ENCODE peak calls at places on chromosomes 3 and 15, in seven cellular contexts. J, W, L, G, V, N and C are unnamed samples.

GRCh38 chr3:55486857-55487375 is at the start of gene WNT5A:
- DNase-seq in N (no peak), G (peak), V (no peak), W (no peak), J (no peak), L (peak), C (peak)

GRCh38 chr3:14317057-14317553 is 85.3 kb upstream of the SLC6A6 start:
- DNase-seq in N (no peak), W (no peak), G (no peak), V (no peak), L (no peak), J (no peak), C (no peak)

GRCh38 chr3:75144396-75144795 is 519.7 kb upstream of the FRG2C start:
- DNase-seq in L (no peak), G (no peak), W (no peak), V (no peak), N (no peak), J (no peak), C (no peak)

GRCh38 chr3:124601189-124601588 is 129.1 kb upstream of the UMPS start:
- DNase-seq in J (no peak), L (no peak), V (no peak), G (no peak), N (no peak), W (no peak), C (no peak)

GRCh38 chr3:184175981-184176376 is 1.3 kb downstream of the AP2M1 start:
- DNase-seq in W (no peak), L (no peak), G (no peak), V (no peak), J (no peak), N (no peak), C (no peak)

GRCh38 chr15:71708741-71709140 is 101.6 kb upstream of the NR2E3 start:
- DNase-seq in N (no peak), L (peak), V (no peak), W (no peak), G (no peak), J (no peak), C (no peak)

GRCh38 chr3:21562225-21562624 is 188.8 kb downstream of the ZNF385D start:
- DNase-seq in J (no peak), V (no peak), G (no peak), W (no peak), L (no peak), N (no peak), C (no peak)

GRCh38 chr3:98855811-98856400 is 45.6 kb downstream of the DCBLD2 start:
- DNase-seq in N (no peak), J (no peak), G (no peak), W (no peak), L (no peak), V (no peak), C (no peak)

GRCh38 chr3:146542968-146543367 is 1.4 kb downstream of the PLSCR1 start:
- DNase-seq in J (no peak), N (no peak), L (no peak), V (no peak), W (no peak), G (no peak), C (no peak)

GRCh38 chr3:146546366-146546965 is 2.1 kb upstream of the PLSCR1 start:
- DNase-seq in V (no peak), L (no peak), J (no peak), G (no peak), N (no peak), W (no peak), C (no peak)

GRCh38 chr3:146543461-146544012 is 870 bp downstream of the PLSCR1 start:
- DNase-seq in L (no peak), G (peak), J (no peak), V (no peak), W (no peak), N (no peak), C (no peak)

GRCh38 chr3:146544013-146544928 is at the start of gene PLSCR1:
- DNase-seq in G (peak), L (peak), W (peak), V (peak), N (peak), J (peak), C (peak)

DNA sequence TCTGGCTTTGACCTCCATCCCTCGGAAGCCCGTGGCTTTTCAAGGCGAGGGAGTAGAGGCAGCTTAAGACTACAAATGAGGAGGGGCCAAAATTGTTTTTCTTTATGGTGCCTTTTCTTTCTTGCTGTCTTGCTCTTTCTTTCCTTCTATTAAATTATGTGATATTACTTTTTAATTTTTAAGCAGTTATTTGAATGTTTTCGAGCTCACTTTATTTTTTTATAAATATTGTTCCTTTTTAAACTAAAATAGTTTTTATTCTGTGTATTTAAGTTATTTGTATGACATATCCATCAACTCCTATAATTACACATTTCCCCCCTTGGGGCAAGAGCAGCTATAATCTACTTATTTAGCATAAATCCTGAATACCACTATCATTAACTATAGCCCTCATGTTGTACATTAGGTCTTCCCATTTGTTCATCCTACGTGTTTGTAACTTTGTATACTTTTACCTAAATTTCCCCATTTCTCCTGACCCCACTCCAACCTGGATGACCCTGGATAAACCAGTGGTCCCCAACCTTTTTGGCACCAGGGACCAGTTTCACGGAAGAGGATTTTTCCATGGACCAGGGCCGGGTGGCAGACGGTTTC is 622 bp upstream of the PLSCR1 start:
- DNase-seq in W (no peak), N (no peak), J (no peak), L (no peak), G (no peak), V (no peak), C (no peak)
- TF ChIP-seq CTCF in W (no peak), N (no peak), J (no peak), L (no peak), G (no peak), V (no peak), C (no peak)

GRCh38 chr15:64245405-64245804 is 82.6 kb upstream of the PPIB start:
- DNase-seq in V (no peak), W (no peak), L (no peak), G (no peak), N (no peak), J (no peak), C (no peak)

GRCh38 chr15:64247535-64247905 is 84.7 kb upstream of the PPIB start:
- DNase-seq in J (no peak), V (no peak), G (no peak), L (no peak), W (no peak), N (no peak), C (no peak)

GRCh38 chr15:64249406-64249805 is 86.6 kb upstream of the PPIB start:
- DNase-seq in W (no peak), V (no peak), N (no peak), J (no peak), L (no peak), G (no peak), C (no peak)

GRCh38 chr15:64247906-64248541 is 85.2 kb upstream of the PPIB start:
- DNase-seq in V (peak), G (no peak), J (no peak), L (no peak), W (no peak), N (no peak), C (no peak)

DNA sequence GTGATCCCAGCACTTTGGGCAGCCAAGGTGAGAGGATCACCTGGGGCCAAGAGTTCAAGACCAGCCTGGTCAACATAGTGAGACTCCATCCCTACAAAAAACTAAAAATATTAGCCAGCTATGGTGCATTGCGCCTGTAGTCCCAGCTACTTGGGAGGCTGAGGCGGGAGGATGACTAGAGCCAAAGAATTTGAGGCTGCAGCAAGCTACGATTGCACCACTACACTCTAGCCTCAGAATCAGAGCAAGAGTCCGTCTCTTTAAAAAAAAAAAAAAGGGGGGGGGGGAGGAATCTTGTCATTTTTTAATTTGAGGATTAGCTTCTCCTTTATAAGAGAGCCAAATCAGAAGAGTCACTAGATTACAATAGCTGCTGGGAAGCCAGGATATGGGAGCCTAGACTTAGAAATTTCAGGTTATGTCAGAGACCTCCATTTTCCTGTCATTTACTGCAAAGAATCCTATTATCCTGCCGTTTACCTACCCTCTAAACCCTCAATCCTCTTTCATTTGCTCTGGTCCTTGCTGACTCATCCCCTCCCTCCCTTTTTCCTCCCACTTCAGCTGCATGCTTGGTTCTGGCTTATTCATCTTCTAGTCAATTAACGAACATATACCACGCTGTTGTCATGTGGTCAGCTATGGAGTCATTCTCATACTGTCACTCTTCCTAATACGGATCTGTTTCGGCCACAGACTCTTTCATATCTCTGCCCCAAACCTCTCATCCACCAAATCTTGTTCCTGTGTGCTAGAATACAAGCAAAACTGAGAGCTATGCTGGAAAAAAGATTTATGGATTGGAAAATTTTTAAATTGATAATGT is 83.8 kb upstream of the PPIB start:
- DNase-seq in V (peak), G (no peak), J (no peak), L (no peak), W (no peak), N (no peak), C (no peak)
- TF ChIP-seq CTCF in V (no peak), G (no peak), J (no peak), L (no peak), W (no peak), N (no peak), C (no peak)

GRCh38 chr3:159928071-159928491 is 60.6 kb upstream of the IL12A start:
- DNase-seq in N (no peak), W (no peak), V (no peak), J (no peak), L (no peak), G (peak), C (no peak)

GRCh38 chr3:159926573-159926972 is 62.1 kb upstream of the IL12A start:
- DNase-seq in N (no peak), L (no peak), J (no peak), V (no peak), W (no peak), G (no peak), C (no peak)

GRCh38 chr3:159929894-159930235 is 58.8 kb upstream of the IL12A start:
- DNase-seq in G (no peak), W (no peak), N (no peak), J (no peak), L (no peak), V (no peak), C (no peak)

GRCh38 chr3:159928692-159929091 is 59.9 kb upstream of the IL12A start:
- DNase-seq in J (no peak), L (no peak), W (no peak), G (no peak), V (no peak), N (no peak), C (no peak)

GRCh38 chr3:159929181-159929893 is 59.3 kb upstream of the IL12A start:
- DNase-seq in N (no peak), G (no peak), L (no peak), V (peak), W (no peak), J (no peak), C (no peak)
- TF ChIP-seq CTCF in N (no peak), G (peak), L (peak), V (peak), W (no peak), J (peak), C (peak)

DNA sequence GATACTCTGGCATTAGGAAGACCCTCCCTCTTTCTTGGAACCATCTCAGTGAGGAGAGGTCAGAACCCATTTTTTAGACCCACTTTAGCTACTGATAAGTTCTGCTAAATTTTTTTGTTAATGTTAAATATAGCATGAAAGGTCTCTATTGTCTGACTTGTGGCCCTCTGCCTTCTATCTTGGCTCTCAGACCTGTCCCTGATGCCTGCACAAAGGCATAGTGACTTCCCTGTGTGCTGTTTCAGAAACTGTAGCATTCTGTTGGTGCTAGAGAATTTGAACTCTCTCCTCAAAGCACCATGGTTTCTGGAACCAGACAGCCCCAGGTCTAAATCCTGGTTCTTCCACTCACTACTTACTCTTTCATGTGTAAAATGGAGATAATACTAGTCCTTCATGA is 15.4 kb downstream of the MAPKBP1 start:
- DNase-seq in N (no peak), V (no peak), G (no peak), J (no peak), L (no peak), W (no peak), C (no peak)
- TF ChIP-seq CTCF in N (no peak), V (no peak), G (no peak), J (no peak), L (no peak), W (no peak), C (no peak)

GRCh38 chr15:51971353-51972133 is at the start of gene LEO1:
- DNase-seq in G (peak), J (peak), W (peak), N (peak), V (peak), L (peak), C (peak)
- TF ChIP-seq CTCF in G (peak), J (peak), W (peak), N (peak), V (peak), L (peak), C (peak)

GRCh38 chr15:82999905-83000671 is 11.4 kb downstream of the C15orf40 start:
- DNase-seq in W (no peak), N (no peak), G (peak), V (peak), J (no peak), L (no peak), C (no peak)
- TF ChIP-seq CTCF in W (peak), N (peak), G (peak), V (peak), J (peak), L (peak), C (peak)

GRCh38 chr3:52793702-52794611 is 639 bp upstream of the ITIH3 start:
- DNase-seq in J (no peak), G (no peak), V (no peak), N (no peak), W (no peak), L (no peak), C (no peak)

GRCh38 chr3:52791396-52791795 is 3.2 kb upstream of the ITIH3 start:
- DNase-seq in V (no peak), N (no peak), J (no peak), W (no peak), L (no peak), G (no peak), C (no peak)

GRCh38 chr3:52791928-52792327 is 2.7 kb upstream of the ITIH3 start:
- DNase-seq in V (no peak), W (no peak), L (no peak), G (no peak), N (no peak), J (no peak), C (no peak)

GRCh38 chr3:52792961-52793695 is 1.5 kb upstream of the ITIH3 start:
- DNase-seq in N (no peak), L (no peak), G (no peak), V (no peak), J (no peak), W (no peak), C (no peak)

GRCh38 chr3:52792413-52792812 is 2.2 kb upstream of the ITIH3 start:
- DNase-seq in G (peak), N (no peak), J (no peak), W (no peak), V (no peak), L (no peak), C (no peak)
- TF ChIP-seq CTCF in G (peak), N (no peak), J (no peak), W (no peak), V (no peak), L (no peak), C (peak)